ENCODE peak calls at places on chromosomes 1 and 21, in five cellular contexts. C is MV-4-11, T is left colon, G is GM10248, B is AG09319. V is an unnamed sample.

GRCh38 chr21:38178653-38179503 is 77.9 kb upstream of the KCNJ15 start:
- DNase-seq in B (no peak), T (no peak), C (no peak), G (no peak), V (peak; percentile 57)

GRCh38 chr21:33313183-33313582 is 11.6 kb upstream of the IFNAR1 start:
- DNase-seq in G (no peak), B (no peak), C (peak; percentile 55), T (no peak), V (no peak)

GRCh38 chr1:12159826-12160225 is 7.0 kb upstream of the TNFRSF1B start:
- DNase-seq in G (no peak), C (no peak), B (no peak), T (no peak), V (no peak)

GRCh38 chr1:212696721-212697331 is 2.8 kb downstream of the BATF3 start:
- DNase-seq in G (no peak), T (no peak), B (no peak), C (no peak), V (no peak)

GRCh38 chr1:205335692-205336091 is 14.1 kb upstream of the NUAK2 start:
- DNase-seq in G (peak; percentile 78), C (peak; percentile 66), T (peak; percentile 90), B (no peak), V (no peak)

GRCh38 chr1:118223426-118223825 is 38.4 kb upstream of the SPAG17 start:
- DNase-seq in C (peak; percentile 7), G (no peak), T (peak; percentile 5), B (no peak), V (no peak)

GRCh38 chr1:3745590-3746381 is 6.5 kb upstream of the CCDC27 start:
- DNase-seq in C (no peak), T (no peak), B (no peak), G (no peak), V (no peak)

GRCh38 chr1:212738330-212738729 is 38.7 kb upstream of the BATF3 start:
- DNase-seq in G (no peak), T (no peak), C (no peak), B (no peak), V (no peak)

GRCh38 chr1:171985639-171986038 is 144.3 kb downstream of the DNM3 start:
- DNase-seq in B (no peak), G (no peak), C (no peak), T (peak; percentile 12), V (no peak)

GRCh38 chr1:229106526-229107105 is 164.3 kb upstream of the RAB4A start:
- DNase-seq in G (no peak), T (no peak), B (no peak), C (no peak), V (no peak)

GRCh38 chr1:3914331-3914851 is 14.3 kb upstream of the C1orf174 start:
- DNase-seq in B (no peak), G (no peak), C (no peak), T (no peak), V (no peak)

GRCh38 chr1:14824314-14824915 is 225.9 kb downstream of the KAZN start:
- DNase-seq in T (no peak), G (no peak), C (peak; percentile 28), B (no peak), V (no peak)

GRCh38 chr21:31374430-31374829 is 30.4 kb upstream of the TIAM1 start:
- DNase-seq in C (no peak), B (no peak), T (no peak), G (no peak), V (no peak)

GRCh38 chr1:221087919-221088318 is 208.7 kb downstream of the HLX start:
- DNase-seq in G (no peak), T (no peak), B (no peak), C (no peak), V (no peak)

GRCh38 chr1:115976900-115977480 is 677 bp downstream of the SLC22A15 start:
- DNase-seq in C (peak; percentile 61), B (no peak), T (peak; percentile 10), G (no peak), V (no peak)

GRCh38 chr21:45115141-45115540 is 40.8 kb downstream of the ADARB1 start:
- DNase-seq in G (no peak), B (no peak), T (no peak), C (no peak), V (no peak)

GRCh38 chr1:84996846-84997666 is at the start of gene MCOLN2:
- DNase-seq in C (no peak), G (peak; percentile 88), T (peak; percentile 62), B (no peak), V (no peak)

GRCh38 chr1:207875532-207875931 is 35.4 kb downstream of the CD34 start:
- DNase-seq in T (no peak), B (no peak), C (no peak), G (no peak), V (no peak)

GRCh38 chr1:101310484-101310883 is 73.7 kb downstream of the S1PR1 start:
- DNase-seq in G (no peak), T (no peak), B (no peak), C (no peak), V (no peak)

GRCh38 chr21:24259241-24259640 is 1348.0 kb downstream of the MRPL39 start:
- DNase-seq in G (no peak), T (no peak), C (no peak), B (no peak), V (no peak)

GRCh38 chr1:17545354-17545753 is 5.9 kb downstream of the ARHGEF10L start:
- DNase-seq in G (no peak), T (no peak), B (no peak), C (peak; percentile 42), V (no peak)

GRCh38 chr1:40076895-40077312 is 20.1 kb downstream of the PPT1 start:
- DNase-seq in G (no peak), T (no peak), C (peak; percentile 52), B (peak; percentile 56), V (no peak)

GRCh38 chr1:214281902-214282695 is 1.1 kb downstream of the SMYD2 start:
- DNase-seq in G (no peak), T (peak; percentile 62), C (peak; percentile 25), B (no peak), V (peak; percentile 33)

GRCh38 chr1:234564035-234565029 is 45.6 kb downstream of the IRF2BP2 start:
- DNase-seq in T (no peak), C (no peak), B (no peak), G (no peak), V (peak; percentile 99)

GRCh38 chr1:183293856-183294255 is 107.8 kb downstream of the LAMC2 start:
- DNase-seq in T (no peak), B (no peak), G (no peak), C (no peak), V (no peak)

GRCh38 chr1:235650341-235651169 is 971 bp upstream of the GNG4 start:
- DNase-seq in C (no peak), T (peak; percentile 54), G (no peak), B (no peak), V (no peak)

GRCh38 chr1:234848972-234849641 is 239.1 kb upstream of the IRF2BP2 start:
- DNase-seq in B (no peak), G (no peak), C (peak; percentile 96), T (no peak), V (peak; percentile 69)

GRCh38 chr1:19835573-19835972 is 20.5 kb upstream of the RNF186 start:
- DNase-seq in G (no peak), T (no peak), C (no peak), B (no peak), V (no peak)

GRCh38 chr1:26684763-26685162 is 11.1 kb upstream of the ARID1A start:
- DNase-seq in C (no peak), G (no peak), T (no peak), B (no peak), V (no peak)

GRCh38 chr1:159163609-159164008 is 7.8 kb upstream of the CADM3 start:
- DNase-seq in C (no peak), G (no peak), B (no peak), T (no peak), V (no peak)

GRCh38 chr1:6280761-6281451 is 20.0 kb upstream of the GPR153 start:
- DNase-seq in G (no peak), T (no peak), B (no peak), C (no peak), V (no peak)

GRCh38 chr21:41648591-41649031 is 118.2 kb downstream of the RIPK4 start:
- DNase-seq in G (no peak), C (peak; percentile 28), T (no peak), B (no peak), V (no peak)

GRCh38 chr1:221963742-221964141 is 221.9 kb upstream of the DUSP10 start:
- DNase-seq in C (no peak), T (no peak), G (no peak), B (no peak), V (no peak)

GRCh38 chr21:27277122-27277521 is 310.2 kb upstream of the ADAMTS5 start:
- DNase-seq in G (no peak), T (no peak), C (no peak), B (no peak), V (no peak)

GRCh38 chr1:20199410-20199809 is 13.1 kb upstream of the PLA2G2C start:
- DNase-seq in G (no peak), T (no peak), B (no peak), C (no peak), V (peak; percentile 36)

GRCh38 chr1:57860333-57860732 is 436.5 kb upstream of the DAB1 start:
- DNase-seq in G (no peak), C (no peak), B (no peak), T (no peak), V (no peak)

GRCh38 chr1:181178241-181178640 is 89.7 kb downstream of the IER5 start:
- DNase-seq in C (no peak), G (no peak), B (no peak), T (no peak), V (no peak)

V was measured in epithelial cell of prostate.